ENCODE peak calls at places on chromosome 5, in ten cellular contexts. One of them, this sample, is unnamed.

GRCh38 chr5:139389701-139390638 is at the start of gene MZB1:
- DNase-seq in choroid plexus epithelial cell: no peak
- DNase-seq in PC-3: no peak
- DNase-seq in AG04449: no peak
- DNase-seq in HL-60: peak; percentile 48
- DNase-seq in stomach: no peak
- DNase-seq in sigmoid colon: no peak
- DNase-seq in endodermal cell: peak; percentile 47
- DNase-seq in H1: no peak
- DNase-seq in A549: no peak
- DNase-seq in this sample: no peak

GRCh38 chr5:72243706-72244105 is 76.3 kb downstream of the MRPS27 start:
- DNase-seq in choroid plexus epithelial cell: no peak
- DNase-seq in PC-3: no peak
- DNase-seq in AG04449: no peak
- DNase-seq in HL-60: no peak
- DNase-seq in stomach: no peak
- DNase-seq in sigmoid colon: no peak
- DNase-seq in endodermal cell: no peak
- DNase-seq in H1: no peak
- DNase-seq in A549: no peak
- DNase-seq in this sample: no peak

GRCh38 chr5:143044265-143044664 is 274.1 kb downstream of the ARHGAP26 start:
- DNase-seq in choroid plexus epithelial cell: no peak
- DNase-seq in PC-3: no peak
- DNase-seq in AG04449: no peak
- DNase-seq in HL-60: no peak
- DNase-seq in stomach: no peak
- DNase-seq in sigmoid colon: no peak
- DNase-seq in endodermal cell: no peak
- DNase-seq in H1: no peak
- DNase-seq in A549: no peak
- DNase-seq in this sample: no peak

GRCh38 chr5:41281215-41281810 is 68.0 kb upstream of the C6 start:
- DNase-seq in choroid plexus epithelial cell: no peak
- DNase-seq in PC-3: no peak
- DNase-seq in AG04449: no peak
- DNase-seq in HL-60: no peak
- DNase-seq in stomach: no peak
- DNase-seq in sigmoid colon: no peak
- DNase-seq in endodermal cell: no peak
- DNase-seq in H1: no peak
- DNase-seq in A549: no peak
- DNase-seq in this sample: no peak

GRCh38 chr5:96172436-96172835 is 210.8 kb upstream of the ELL2 start:
- DNase-seq in choroid plexus epithelial cell: peak; percentile 86
- DNase-seq in PC-3: no peak
- DNase-seq in AG04449: peak; percentile 69
- DNase-seq in HL-60: no peak
- DNase-seq in stomach: no peak
- DNase-seq in sigmoid colon: no peak
- DNase-seq in endodermal cell: no peak
- DNase-seq in H1: no peak
- DNase-seq in A549: no peak
- DNase-seq in this sample: no peak

GRCh38 chr5:56384186-56384585 is 151.1 kb upstream of the ANKRD55 start:
- DNase-seq in choroid plexus epithelial cell: no peak
- DNase-seq in PC-3: no peak
- DNase-seq in AG04449: no peak
- DNase-seq in HL-60: no peak
- DNase-seq in stomach: no peak
- DNase-seq in sigmoid colon: no peak
- DNase-seq in endodermal cell: no peak
- DNase-seq in H1: no peak
- DNase-seq in A549: no peak
- DNase-seq in this sample: no peak

GRCh38 chr5:35785601-35786085 is 71.0 kb upstream of the IL7R start:
- DNase-seq in choroid plexus epithelial cell: peak; percentile 35
- DNase-seq in PC-3: peak; percentile 31
- DNase-seq in AG04449: no peak
- DNase-seq in HL-60: peak; percentile 4
- DNase-seq in stomach: no peak
- DNase-seq in sigmoid colon: no peak
- DNase-seq in endodermal cell: no peak
- DNase-seq in H1: no peak
- DNase-seq in A549: no peak
- DNase-seq in this sample: no peak

GRCh38 chr5:154542000-154542399 is 64.0 kb upstream of the HAND1 start:
- DNase-seq in choroid plexus epithelial cell: no peak
- DNase-seq in PC-3: no peak
- DNase-seq in AG04449: no peak
- DNase-seq in HL-60: no peak
- DNase-seq in stomach: no peak
- DNase-seq in sigmoid colon: no peak
- DNase-seq in endodermal cell: no peak
- DNase-seq in H1: no peak
- DNase-seq in A549: no peak
- DNase-seq in this sample: no peak

GRCh38 chr5:10635861-10636350 is 72.0 kb downstream of the ANKRD33B start:
- DNase-seq in choroid plexus epithelial cell: no peak
- DNase-seq in PC-3: no peak
- DNase-seq in AG04449: no peak
- DNase-seq in HL-60: no peak
- DNase-seq in stomach: no peak
- DNase-seq in sigmoid colon: no peak
- DNase-seq in endodermal cell: peak; percentile 51
- DNase-seq in H1: no peak
- DNase-seq in A549: no peak
- DNase-seq in this sample: peak; percentile 32

GRCh38 chr5:62064993-62065392 is 241.0 kb upstream of the KIF2A start:
- DNase-seq in choroid plexus epithelial cell: no peak
- DNase-seq in PC-3: no peak
- DNase-seq in AG04449: no peak
- DNase-seq in HL-60: no peak
- DNase-seq in stomach: no peak
- DNase-seq in sigmoid colon: no peak
- DNase-seq in endodermal cell: no peak
- DNase-seq in H1: no peak
- DNase-seq in A549: no peak
- DNase-seq in this sample: peak; percentile 17

GRCh38 chr5:72477176-72477575 is 30.0 kb downstream of the ZNF366 start:
- DNase-seq in choroid plexus epithelial cell: no peak
- DNase-seq in PC-3: peak; percentile 18
- DNase-seq in AG04449: no peak
- DNase-seq in HL-60: no peak
- DNase-seq in stomach: no peak
- DNase-seq in sigmoid colon: no peak
- DNase-seq in endodermal cell: no peak
- DNase-seq in H1: no peak
- DNase-seq in A549: no peak
- DNase-seq in this sample: no peak

GRCh38 chr5:64834611-64835010 is 65.9 kb downstream of the CWC27 start:
- DNase-seq in choroid plexus epithelial cell: no peak
- DNase-seq in PC-3: no peak
- DNase-seq in AG04449: no peak
- DNase-seq in HL-60: no peak
- DNase-seq in stomach: no peak
- DNase-seq in sigmoid colon: no peak
- DNase-seq in endodermal cell: no peak
- DNase-seq in H1: no peak
- DNase-seq in A549: no peak
- DNase-seq in this sample: peak; percentile 26

GRCh38 chr5:149228610-149229297 is 42.9 kb upstream of the AFAP1L1 start:
- DNase-seq in choroid plexus epithelial cell: peak; percentile 95
- DNase-seq in PC-3: peak; percentile 98
- DNase-seq in AG04449: peak; percentile 55
- DNase-seq in HL-60: no peak
- DNase-seq in stomach: no peak
- DNase-seq in sigmoid colon: peak; percentile 67
- DNase-seq in endodermal cell: peak; percentile 71
- DNase-seq in H1: no peak
- DNase-seq in A549: peak; percentile 74
- DNase-seq in this sample: peak; percentile 87

GRCh38 chr5:33482335-33482734 is 41.6 kb downstream of the TARS1 start:
- DNase-seq in choroid plexus epithelial cell: no peak
- DNase-seq in PC-3: no peak
- DNase-seq in AG04449: no peak
- DNase-seq in HL-60: no peak
- DNase-seq in stomach: no peak
- DNase-seq in sigmoid colon: no peak
- DNase-seq in endodermal cell: peak; percentile 92
- DNase-seq in H1: no peak
- DNase-seq in A549: no peak
- DNase-seq in this sample: no peak

GRCh38 chr5:123585871-123586270 is 73.9 kb downstream of the CSNK1G3 start:
- DNase-seq in choroid plexus epithelial cell: no peak
- DNase-seq in PC-3: no peak
- DNase-seq in AG04449: no peak
- DNase-seq in HL-60: no peak
- DNase-seq in stomach: no peak
- DNase-seq in sigmoid colon: no peak
- DNase-seq in endodermal cell: no peak
- DNase-seq in H1: no peak
- DNase-seq in A549: no peak
- DNase-seq in this sample: peak; percentile 52

GRCh38 chr5:123545506-123545905 is 33.5 kb downstream of the CSNK1G3 start:
- DNase-seq in choroid plexus epithelial cell: peak; percentile 30
- DNase-seq in PC-3: peak; percentile 32
- DNase-seq in AG04449: no peak
- DNase-seq in HL-60: no peak
- DNase-seq in stomach: no peak
- DNase-seq in sigmoid colon: no peak
- DNase-seq in endodermal cell: no peak
- DNase-seq in H1: no peak
- DNase-seq in A549: peak; percentile 6
- DNase-seq in this sample: peak; percentile 24

GRCh38 chr5:141478321-141478945 is 2.7 kb downstream of the PCDHGC3 start:
- DNase-seq in choroid plexus epithelial cell: no peak
- DNase-seq in PC-3: no peak
- DNase-seq in AG04449: no peak
- DNase-seq in HL-60: no peak
- DNase-seq in stomach: peak; percentile 88
- DNase-seq in sigmoid colon: no peak
- DNase-seq in endodermal cell: peak; percentile 93
- DNase-seq in H1: peak; percentile 88
- DNase-seq in A549: no peak
- DNase-seq in this sample: peak; percentile 76
- TF ChIP-seq CTCF in choroid plexus epithelial cell: peak; percentile 29
- TF ChIP-seq CTCF in PC-3: peak; percentile 33
- TF ChIP-seq CTCF in AG04449: peak; percentile 28
- TF ChIP-seq CTCF in HL-60: no peak
- TF ChIP-seq CTCF in stomach: peak; percentile 35
- TF ChIP-seq CTCF in sigmoid colon: no peak
- TF ChIP-seq CTCF in endodermal cell: peak; percentile 94
- TF ChIP-seq CTCF in H1: peak; percentile 99
- TF ChIP-seq CTCF in A549: no peak
- TF ChIP-seq CTCF in this sample: peak; percentile 65

DNA sequence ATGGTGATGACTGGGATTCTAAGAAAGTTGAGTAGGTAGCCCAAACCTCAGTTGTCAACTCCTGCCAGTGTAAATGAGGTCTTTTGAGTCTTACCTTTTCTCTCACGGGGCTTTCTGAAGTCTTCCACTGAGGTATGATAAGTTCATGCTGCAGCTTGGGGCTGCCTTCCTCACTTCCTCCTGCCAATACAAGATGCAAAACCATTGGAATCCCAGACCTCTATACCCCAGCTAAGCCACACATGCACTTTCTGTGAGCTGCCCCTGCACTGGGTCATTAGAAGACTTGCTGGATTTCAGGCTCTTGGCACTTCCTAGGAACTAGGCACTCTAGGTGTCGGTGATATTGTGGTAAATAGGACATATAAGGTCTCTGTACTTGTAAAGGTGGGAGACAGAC is 4.8 kb downstream of the ADAM19 start:
- DNase-seq in choroid plexus epithelial cell: no peak
- DNase-seq in PC-3: no peak
- DNase-seq in AG04449: no peak
- DNase-seq in HL-60: no peak
- DNase-seq in stomach: no peak
- DNase-seq in sigmoid colon: no peak
- DNase-seq in endodermal cell: no peak
- DNase-seq in H1: no peak
- DNase-seq in A549: no peak
- DNase-seq in this sample: no peak
- H3K4me3 ChIP-seq in choroid plexus epithelial cell: no peak overlapping the region
- H3K4me3 ChIP-seq in PC-3: no peak overlapping the region
- H3K4me3 ChIP-seq in AG04449: no peak overlapping the region
- H3K4me3 ChIP-seq in HL-60: no peak overlapping the region
- H3K4me3 ChIP-seq in stomach: no peak overlapping the region
- H3K4me3 ChIP-seq in sigmoid colon: no peak overlapping the region
- H3K4me3 ChIP-seq in endodermal cell: peak overlapping the region; percentile 90
- H3K4me3 ChIP-seq in H1: no peak overlapping the region
- H3K4me3 ChIP-seq in A549: no peak overlapping the region
- H3K4me3 ChIP-seq in this sample: no peak overlapping the region

GRCh38 chr5:32057157-32058096 is 116.7 kb downstream of the GOLPH3 start:
- DNase-seq in choroid plexus epithelial cell: peak; percentile 35
- DNase-seq in PC-3: peak; percentile 79
- DNase-seq in AG04449: no peak
- DNase-seq in HL-60: no peak
- DNase-seq in stomach: no peak
- DNase-seq in sigmoid colon: no peak
- DNase-seq in endodermal cell: no peak
- DNase-seq in H1: no peak
- DNase-seq in A549: peak; percentile 36
- DNase-seq in this sample: peak; percentile 73
- TF ChIP-seq CTCF in choroid plexus epithelial cell: peak; percentile 44
- TF ChIP-seq CTCF in PC-3: peak; percentile 58
- TF ChIP-seq CTCF in AG04449: no peak
- TF ChIP-seq CTCF in HL-60: no peak
- TF ChIP-seq CTCF in stomach: no peak
- TF ChIP-seq CTCF in sigmoid colon: no peak
- TF ChIP-seq CTCF in endodermal cell: peak; percentile 64
- TF ChIP-seq CTCF in H1: no peak
- TF ChIP-seq CTCF in A549: no peak
- TF ChIP-seq CTCF in this sample: no peak

DNA sequence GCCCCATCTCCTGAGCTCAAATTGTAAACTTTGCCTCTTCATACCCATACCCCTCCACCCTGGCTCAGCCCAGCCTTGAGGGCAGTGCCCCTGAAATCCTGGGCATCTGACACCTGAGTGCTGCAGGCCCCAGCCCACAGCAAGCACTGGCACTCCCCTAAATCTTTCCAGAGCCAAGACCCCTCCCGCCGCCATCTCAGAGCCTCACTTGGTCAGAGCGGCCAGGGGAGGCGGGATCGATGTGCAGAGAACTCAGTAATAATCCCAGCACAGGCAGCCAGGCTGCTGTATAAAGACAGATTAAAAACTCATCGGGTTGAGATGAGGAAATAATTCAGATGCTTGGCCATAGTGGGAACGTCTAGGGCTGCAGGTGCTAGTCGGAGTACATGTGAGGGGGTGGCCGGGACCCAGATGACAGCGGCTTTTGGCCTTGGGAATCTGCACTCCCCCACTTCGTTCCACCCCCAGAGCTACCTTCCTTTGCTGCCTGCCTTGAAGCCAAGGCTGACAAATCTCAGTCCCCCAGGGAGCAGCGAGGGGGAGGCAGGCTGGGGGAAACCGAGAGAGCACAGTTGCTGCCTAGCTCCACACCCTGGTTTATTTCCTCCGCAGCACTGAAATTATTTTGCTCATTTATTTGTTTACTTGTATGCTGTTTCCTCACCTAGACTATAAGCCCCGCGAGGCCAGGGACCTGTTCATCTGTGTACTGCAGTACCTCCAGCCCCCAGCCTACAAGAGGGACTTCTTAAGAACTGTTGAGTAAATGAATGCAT is 19.5 kb upstream of the ARAP3 start:
- DNase-seq in choroid plexus epithelial cell: no peak
- DNase-seq in PC-3: no peak
- DNase-seq in AG04449: no peak
- DNase-seq in HL-60: no peak
- DNase-seq in stomach: no peak
- DNase-seq in sigmoid colon: no peak
- DNase-seq in endodermal cell: no peak
- DNase-seq in H1: no peak
- DNase-seq in A549: no peak
- DNase-seq in this sample: no peak
- H3K4me3 ChIP-seq in choroid plexus epithelial cell: no peak overlapping the region
- H3K4me3 ChIP-seq in PC-3: peak overlapping the region; percentile 81
- H3K4me3 ChIP-seq in AG04449: no peak overlapping the region
- H3K4me3 ChIP-seq in HL-60: no peak overlapping the region
- H3K4me3 ChIP-seq in stomach: peak overlapping the region; percentile 54
- H3K4me3 ChIP-seq in sigmoid colon: no peak overlapping the region
- H3K4me3 ChIP-seq in endodermal cell: no peak overlapping the region
- H3K4me3 ChIP-seq in H1: no peak overlapping the region
- H3K4me3 ChIP-seq in A549: peak overlapping the region; percentile 39
- H3K4me3 ChIP-seq in this sample: no peak overlapping the region